ENCODE peak calls at places on chromosomes 4 and X, in four cellular contexts. N, W, U and H are unnamed samples.
A peak's percentile ranks its signal among the peaks of the same experiment; 100 is the strongest.

GRCh38 chrX:27998666-27999065 is 17.4 kb upstream of the DCAF8L1 start:
- DNase-seq in N (no peak), W (no peak), U (no peak), H (no peak)

GRCh38 chr4:125572601-125573000 is 257.8 kb downstream of the FAT4 start:
- DNase-seq in N (no peak), W (no peak), U (no peak), H (no peak)

GRCh38 chr4:89598602-89599001 is 238.4 kb downstream of the SNCA start:
- DNase-seq in N (peak; percentile 7), W (no peak), U (no peak), H (peak; percentile 35)

GRCh38 chrX:40470830-40471429 is 109.8 kb upstream of the ATP6AP2 start:
- DNase-seq in N (no peak), W (no peak), U (no peak), H (no peak)

GRCh38 chrX:65750674-65751469 is 83.4 kb downstream of the MSN start:
- DNase-seq in N (no peak), W (no peak), U (no peak), H (no peak)

GRCh38 chrX:2147928-2148327 is 352.8 kb downstream of the DHRSX start:
- DNase-seq in N (no peak), W (no peak), U (no peak), H (no peak)

GRCh38 chr4:71634364-71634763 is 149.5 kb downstream of the GC start:
- DNase-seq in N (no peak), W (no peak), U (no peak), H (no peak)

GRCh38 chrX:38220024-38220935 is at the start of gene SRPX:
- DNase-seq in N (peak; percentile 67), W (no peak), U (peak; percentile 14), H (peak; percentile 70)

GRCh38 chr4:42104521-42104920 is 47.9 kb downstream of the BEND4 start:
- DNase-seq in N (peak; percentile 5), W (no peak), U (no peak), H (no peak)

GRCh38 chrX:37745354-37745753 is 34.5 kb upstream of the CYBB start:
- DNase-seq in N (peak; percentile 71), W (peak; percentile 68), U (peak; percentile 47), H (peak; percentile 79)

GRCh38 chrX:46204721-46205422 is 340.3 kb downstream of the ZNF674 start:
- DNase-seq in N (no peak), W (no peak), U (no peak), H (no peak)

GRCh38 chrX:16125520-16126149 is 2.3 kb downstream of the GRPR start:
- DNase-seq in N (no peak), W (no peak), U (no peak), H (no peak)

GRCh38 chrX:43870758-43871419 is 11.4 kb downstream of the MAOB start:
- DNase-seq in N (no peak), W (no peak), U (no peak), H (peak; percentile 8)

GRCh38 chr4:3307891-3308575 is 15.2 kb downstream of the RGS12 start:
- DNase-seq in N (no peak), W (peak; percentile 23), U (no peak), H (no peak)

GRCh38 chrX:69178592-69178991 is 13.3 kb upstream of the PJA1 start:
- DNase-seq in N (no peak), W (no peak), U (no peak), H (no peak)

GRCh38 chr4:52701207-52701606 is 42.1 kb upstream of the USP46 start:
- DNase-seq in N (no peak), W (no peak), U (no peak), H (no peak)

GRCh38 chr4:110840221-110840654 is 217.4 kb upstream of the PITX2 start:
- DNase-seq in N (no peak), W (no peak), U (no peak), H (no peak)

GRCh38 chr4:150828159-150828558 is 186.9 kb downstream of the LRBA start:
- DNase-seq in N (no peak), W (no peak), U (no peak), H (no peak)

GRCh38 chr4:166594326-166594946 is 639.9 kb downstream of the SPOCK3 start:
- DNase-seq in N (peak; percentile 75), W (no peak), U (peak; percentile 20), H (peak; percentile 71)